ENCODE peak calls at places on chromosomes 6 and 20, in seven cellular contexts. H is heart right ventricle; A is left ventricle myocardium inferior; L is CD8-positive, alpha-beta T cell; W is mesendoderm; M is adrenal gland; Q is A673. Y is an unnamed sample.
A peak's percentile ranks its signal among the peaks of the same experiment; 100 is the strongest.

GRCh38 chr20:58717278-58718091 is 24.9 kb downstream of the NPEPL1 start:
- DNase-seq in H (no peak), A (peak; percentile 10), L (peak; percentile 3), W (no peak), M (no peak), Q (no peak), Y (no peak)

GRCh38 chr6:17964633-17965032 is 22.8 kb downstream of the KIF13A start:
- DNase-seq in H (no peak), A (no peak), L (no peak), W (no peak), M (no peak), Q (no peak), Y (peak; percentile 4)

GRCh38 chr20:53157443-53158408 is 185.6 kb downstream of the TSHZ2 start:
- DNase-seq in H (peak; percentile 13), A (no peak), L (peak; percentile 58), W (peak; percentile 87), M (peak; percentile 37), Q (peak; percentile 77), Y (peak; percentile 73)

GRCh38 chr6:154478691-154479090 is 31.8 kb downstream of the CNKSR3 start:
- DNase-seq in H (no peak), A (no peak), L (no peak), W (no peak), M (no peak), Q (no peak), Y (peak; percentile 29)

GRCh38 chr20:3924304-3925112 is 35.3 kb downstream of the PANK2 start:
- DNase-seq in H (no peak), A (peak; percentile 63), L (no peak), W (no peak), M (peak; percentile 46), Q (no peak), Y (no peak)

GRCh38 chr6:163460307-163460782 is 45.8 kb downstream of the QKI start:
- DNase-seq in H (no peak), A (no peak), L (no peak), W (peak; percentile 71), M (no peak), Q (no peak), Y (no peak)

GRCh38 chr6:122838060-122838780 is 49.2 kb downstream of the SMPDL3A start:
- DNase-seq in H (no peak), A (no peak), L (no peak), W (no peak), M (no peak), Q (peak; percentile 86), Y (no peak)

GRCh38 chr6:142207265-142207877 is 60.3 kb downstream of the VTA1 start:
- DNase-seq in H (peak; percentile 42), A (peak; percentile 16), L (peak; percentile 49), W (peak; percentile 82), M (peak; percentile 74), Q (peak; percentile 79), Y (peak; percentile 14)

GRCh38 chr6:132698608-132699007 is 15.2 kb downstream of the VNN1 start:
- DNase-seq in H (no peak), A (no peak), L (no peak), W (no peak), M (no peak), Q (no peak), Y (no peak)

GRCh38 chr6:43052842-43053544 is 658 bp downstream of the CUL7 start:
- DNase-seq in H (peak; percentile 19), A (no peak), L (no peak), W (peak; percentile 54), M (peak; percentile 29), Q (peak; percentile 30), Y (peak; percentile 62)

GRCh38 chr20:23954008-23954745 is 34.4 kb downstream of the GGTLC1 start:
- DNase-seq in H (no peak), A (no peak), L (no peak), W (no peak), M (no peak), Q (no peak), Y (no peak)

GRCh38 chr6:100446115-100446921 is 18.4 kb downstream of the SIM1 start:
- DNase-seq in H (no peak), A (no peak), L (no peak), W (peak; percentile 62), M (no peak), Q (no peak), Y (no peak)

GRCh38 chr6:157187182-157188093 is 135.9 kb downstream of the TMEM242 start:
- DNase-seq in H (peak; percentile 34), A (no peak), L (no peak), W (peak; percentile 41), M (peak; percentile 10), Q (no peak), Y (no peak)

GRCh38 chr6:28943557-28944411 is 20.0 kb upstream of the TRIM27 start:
- DNase-seq in H (peak; percentile 79), A (peak; percentile 69), L (peak; percentile 62), W (peak; percentile 93), M (peak; percentile 58), Q (peak; percentile 89), Y (peak; percentile 69)

GRCh38 chr6:73586416-73586974 is 65.7 kb upstream of the EEF1A1 start:
- DNase-seq in H (no peak), A (no peak), L (no peak), W (no peak), M (peak; percentile 82), Q (no peak), Y (no peak)

GRCh38 chr6:130945401-130945919 is 117.6 kb downstream of the EPB41L2 start:
- DNase-seq in H (no peak), A (no peak), L (no peak), W (peak; percentile 31), M (no peak), Q (no peak), Y (no peak)

GRCh38 chr6:5202206-5202605 is 58.5 kb downstream of the LYRM4 start:
- DNase-seq in H (no peak), A (no peak), L (no peak), W (no peak), M (no peak), Q (no peak), Y (no peak)
- H3K27ac ChIP-seq in H (peak overlapping the region; percentile 31), A (peak overlapping the region; percentile 85), L (no peak overlapping the region), W (no peak overlapping the region), M (no peak overlapping the region), Q (no peak overlapping the region), Y (no peak overlapping the region)

DNA sequence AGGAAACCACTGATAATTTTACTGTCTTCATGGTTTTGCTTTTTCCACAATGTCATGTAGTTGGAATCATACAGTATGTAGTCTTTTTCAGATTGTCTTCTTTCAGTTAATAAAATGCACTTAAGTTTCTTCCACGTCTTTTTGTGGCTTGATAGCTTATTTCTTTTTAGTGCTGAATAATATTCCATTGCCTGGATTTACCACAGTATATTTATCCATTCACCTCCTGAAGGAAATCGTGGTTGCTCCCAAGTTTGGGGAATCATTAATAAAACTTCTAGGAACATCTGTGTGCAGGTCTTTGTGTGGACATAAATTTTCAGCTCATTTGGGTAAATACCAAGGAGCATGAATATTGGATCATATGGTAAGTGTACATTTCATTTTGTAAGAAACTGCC is 38.8 kb upstream of the ZNFX1 start:
- DNase-seq in H (no peak), A (no peak), L (no peak), W (no peak), M (no peak), Q (no peak), Y (no peak)
- H3K27me3 ChIP-seq in H (peaks cover 61% of the 10 kb centered on the region), A (peaks cover 74% of the 10 kb centered on the region), L (peaks cover 14% of the 10 kb centered on the region), W (peaks cover 13% of the 10 kb centered on the region), M (peaks cover 25% of the 10 kb centered on the region), Q (peaks cover 73% of the 10 kb centered on the region), Y (no peaks in the 10 kb centered on the region)

GRCh38 chr20:9360427-9360826 is 154.0 kb upstream of the LAMP5 start:
- DNase-seq in H (no peak), A (no peak), L (no peak), W (no peak), M (no peak), Q (no peak), Y (no peak)
- H3K4me3 ChIP-seq in H (no peak overlapping the region), A (no peak overlapping the region), L (no peak overlapping the region), W (no peak overlapping the region), M (no peak overlapping the region), Q (no peak overlapping the region), Y (no peak overlapping the region)

GRCh38 chr6:16659471-16660156 is 101.6 kb downstream of the ATXN1 start:
- DNase-seq in H (no peak), A (no peak), L (no peak), W (no peak), M (no peak), Q (no peak), Y (no peak)
- H3K27ac ChIP-seq in H (no peak overlapping the region), A (peak overlapping the region; percentile 0), L (no peak overlapping the region), W (no peak overlapping the region), M (peak overlapping the region; percentile 64), Q (no peak overlapping the region), Y (no peak overlapping the region)